ENCODE peak calls at places on chromosomes 7 and 10, in four cellular contexts. R is CD8-positive, alpha-beta T cell; I is NCI-H1105 treated with DMSO at 0.1 percent for 48 hours; W is head of caudate nucleus. D is an unnamed sample.

GRCh38 chr7:33886100-33886623 is 19.2 kb upstream of the BMPER start:
- DNase-seq in R (no peak), I (no peak), W (no peak), D (no peak)

GRCh38 chr10:80900661-80901060 is 363.0 kb downstream of the SH2D4B start:
- DNase-seq in R (no peak), I (peak; percentile 29), W (no peak), D (no peak)

GRCh38 chr7:815284-816216 is 16.7 kb upstream of the SUN1 start:
- DNase-seq in R (no peak), I (peak; percentile 63), W (peak; percentile 33), D (no peak)

GRCh38 chr7:5491251-5492044 is 67.8 kb upstream of the TNRC18 start:
- DNase-seq in R (no peak), I (peak; percentile 89), W (no peak), D (no peak)

GRCh38 chr10:30493609-30494530 is 59.9 kb downstream of the MAP3K8 start:
- DNase-seq in R (no peak), I (no peak), W (peak; percentile 36), D (no peak)

GRCh38 chr10:31645786-31646185 is 282.8 kb downstream of the ARHGAP12 start:
- DNase-seq in R (no peak), I (no peak), W (no peak), D (no peak)

GRCh38 chr7:77351539-77352004 is 64.6 kb downstream of the GSAP start:
- DNase-seq in R (peak; percentile 41), I (no peak), W (no peak), D (no peak)

GRCh38 chr10:12299222-12299973 is 49.9 kb upstream of the CAMK1D start:
- DNase-seq in R (no peak), I (peak; percentile 38), W (peak; percentile 12), D (no peak)

GRCh38 chr10:97069576-97070362 is 116.0 kb downstream of the SLIT1 start:
- DNase-seq in R (no peak), I (no peak), W (no peak), D (no peak)